ENCODE peak calls at places on chromosomes 12 and 14, in five cellular contexts. G is OCI-LY7, M is lung, Y is prostate gland, N is endodermal cell. K is an unnamed sample. For H3K36me3, the result is how much of the 10 kb centered on the place peaks cover.

GRCh38 chr12:50344245-50344644 is 52.2 kb downstream of the FAM186A start:
- DNase-seq in G (no peak), M (no peak), Y (no peak), N (no peak), K (no peak)

GRCh38 chr12:49058366-49059062 is 2.1 kb downstream of the KMT2D start:
- DNase-seq in G (no peak), M (no peak), Y (no peak), N (no peak), K (peak)

GRCh38 chr12:34603382-34604035 is 581.2 kb downstream of the ALG10 start:
- DNase-seq in G (no peak), M (no peak), Y (no peak), N (no peak), K (no peak)

GRCh38 chr14:39140170-39140569 is 26.0 kb downstream of the GEMIN2 start:
- DNase-seq in G (no peak), M (no peak), Y (no peak), N (peak), K (no peak)

GRCh38 chr12:3527181-3527580 is 36.2 kb downstream of the PRMT8 start:
- DNase-seq in G (no peak), M (no peak), Y (no peak), N (no peak), K (no peak)

GRCh38 chr14:100523131-100523530 is 64.1 kb downstream of the BEGAIN start:
- DNase-seq in G (no peak), M (no peak), Y (no peak), N (no peak), K (no peak)

GRCh38 chr12:103268831-103269514 is 226.8 kb downstream of the C12orf42 start:
- DNase-seq in G (no peak), M (no peak), Y (no peak), N (no peak), K (no peak)

GRCh38 chr12:7935773-7936581 is at the start of gene SLC2A3:
- DNase-seq in G (peak), M (peak), Y (no peak), N (peak), K (peak)

GRCh38 chr14:20400965-20401593 is 12.2 kb downstream of the TEP1 start:
- DNase-seq in G (no peak), M (no peak), Y (no peak), N (no peak), K (no peak)

GRCh38 chr12:13173537-13173936 is 23.0 kb upstream of the EMP1 start:
- DNase-seq in G (no peak), M (peak), Y (no peak), N (peak), K (peak)

GRCh38 chr12:113766880-113767878 is 198.9 kb downstream of the RBM19 start:
- DNase-seq in G (no peak), M (no peak), Y (no peak), N (peak), K (peak)

GRCh38 chr12:54304187-54304810 is 3.5 kb upstream of the NFE2 start:
- DNase-seq in G (peak), M (peak), Y (peak), N (peak), K (no peak)

GRCh38 chr14:101480022-101480746 is 81.1 kb upstream of the DIO3 start:
- DNase-seq in G (no peak), M (no peak), Y (no peak), N (peak), K (no peak)

GRCh38 chr12:6836851-6837250 is 3.9 kb upstream of the GNB3 start:
- DNase-seq in G (no peak), M (no peak), Y (no peak), N (no peak), K (no peak)

GRCh38 chr12:28059678-28060077 is 87.1 kb upstream of the PTHLH start:
- DNase-seq in G (no peak), M (no peak), Y (no peak), N (no peak), K (no peak)

GRCh38 chr14:49424436-49425331 is 161.5 kb downstream of the RPS29 start:
- DNase-seq in G (no peak), M (no peak), Y (no peak), N (no peak), K (no peak)

GRCh38 chr14:61573748-61574513 is 121.4 kb upstream of the HIF1A start:
- DNase-seq in G (no peak), M (no peak), Y (no peak), N (peak), K (no peak)

GRCh38 chr14:98743536-98743935 is 528.5 kb downstream of the BCL11B start:
- DNase-seq in G (no peak), M (peak), Y (no peak), N (no peak), K (no peak)

GRCh38 chr12:47264951-47265350 is 185.2 kb upstream of the AMIGO2 start:
- DNase-seq in G (no peak), M (no peak), Y (no peak), N (no peak), K (no peak)

GRCh38 chr12:59023861-59024424 is 103.6 kb upstream of the LRIG3 start:
- DNase-seq in G (no peak), M (no peak), Y (no peak), N (no peak), K (no peak)

GRCh38 chr12:94380507-94380906 is 79.2 kb downstream of the CEP83 start:
- DNase-seq in G (no peak), M (no peak), Y (no peak), N (no peak), K (no peak)

GRCh38 chr12:122137681-122138080 is 36.3 kb downstream of the IL31 start:
- DNase-seq in G (no peak), M (no peak), Y (peak), N (peak), K (peak)

GRCh38 chr12:122139941-122140340 is 34.1 kb downstream of the IL31 start:
- DNase-seq in G (no peak), M (no peak), Y (no peak), N (no peak), K (no peak)

GRCh38 chr12:122138181-122138580 is 35.8 kb downstream of the IL31 start:
- DNase-seq in G (no peak), M (no peak), Y (no peak), N (no peak), K (no peak)

GRCh38 chr12:122139266-122139665 is 34.8 kb downstream of the IL31 start:
- DNase-seq in G (no peak), M (no peak), Y (no peak), N (no peak), K (no peak)

GRCh38 chr12:122138616-122139015 is 35.4 kb downstream of the IL31 start:
- DNase-seq in G (no peak), M (no peak), Y (no peak), N (no peak), K (no peak)
- H3K36me3 ChIP-seq in G (under half), M (under half), Y (under half), N (under half), K (under half)

DNA sequence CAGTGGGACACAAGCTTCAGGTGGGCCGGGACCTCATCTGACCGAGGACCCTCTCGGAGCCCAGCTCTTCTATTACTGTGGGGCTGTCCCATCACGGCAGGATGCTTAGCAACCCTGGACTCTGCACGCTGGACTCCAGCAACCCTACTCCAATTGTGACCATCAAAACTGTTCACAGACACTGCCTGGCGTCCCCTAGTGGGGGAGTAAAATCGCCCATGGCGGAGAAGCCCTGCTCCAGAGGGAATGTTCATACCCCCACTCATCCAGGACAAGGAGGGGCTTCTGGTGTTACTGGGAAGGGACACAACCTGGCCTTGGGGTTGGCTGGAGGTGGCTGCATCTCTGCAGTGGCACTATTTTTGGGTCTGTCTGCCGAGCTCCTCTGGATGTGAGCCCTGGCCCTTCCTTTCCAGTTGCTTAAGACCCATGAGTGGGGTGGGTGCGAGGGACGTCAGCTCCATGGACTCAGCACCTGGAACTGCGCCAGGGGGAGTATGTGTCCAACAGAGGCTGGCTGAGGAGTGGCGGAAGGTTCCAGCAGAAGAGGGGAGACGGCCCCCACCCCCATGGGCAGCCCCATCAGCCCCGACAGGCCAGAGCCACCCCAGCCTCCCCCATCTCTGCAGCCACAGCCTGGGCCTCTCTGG is 103.8 kb downstream of the RFLNA start:
- DNase-seq in G (no peak), M (no peak), Y (no peak), N (no peak), K (no peak)
- H3K36me3 ChIP-seq in G (under half), M (under half), Y (under half), N (under half), K (under half)

GRCh38 chr14:84760506-84760905 is 769.4 kb upstream of the FLRT2 start:
- DNase-seq in G (no peak), M (no peak), Y (no peak), N (no peak), K (no peak)
- H3K36me3 ChIP-seq in G (under half), M (under half), Y (under half), N (under half), K (under half)

GRCh38 chr12:104589215-104589614 is 132.5 kb downstream of the CHST11 start:
- DNase-seq in G (no peak), M (no peak), Y (no peak), N (no peak), K (no peak)
- H3K36me3 ChIP-seq in G (under half), M (under half), Y (under half), N (under half), K (under half)